ENCODE peak calls at places on chromosomes 2 and 18, in six cellular contexts. R, Z, C, F, T and V are unnamed samples.

GRCh38 chr18:2715990-2716389 is 60.5 kb downstream of the SMCHD1 start:
- DNase-seq in R (no peak), Z (no peak), C (no peak), F (no peak), T (no peak), V (no peak)

GRCh38 chr2:118443596-118443995 is 355.3 kb downstream of the INSIG2 start:
- DNase-seq in R (no peak), Z (no peak), C (no peak), F (peak), T (no peak), V (no peak)

GRCh38 chr2:33160217-33160616 is 213.5 kb downstream of the LTBP1 start:
- DNase-seq in R (no peak), Z (no peak), C (no peak), F (peak), T (no peak), V (no peak)

GRCh38 chr2:235098736-235099494 is 147.1 kb downstream of the SH3BP4 start:
- DNase-seq in R (no peak), Z (no peak), C (no peak), F (peak), T (no peak), V (no peak)

GRCh38 chr2:28488858-28489575 is 6.8 kb upstream of the PLB1 start:
- DNase-seq in R (no peak), Z (no peak), C (no peak), F (peak), T (no peak), V (no peak)

GRCh38 chr2:208278549-208278948 is 12.5 kb downstream of the PIKFYVE start:
- DNase-seq in R (no peak), Z (no peak), C (no peak), F (no peak), T (no peak), V (no peak)

GRCh38 chr2:232731470-232731869 is 34.3 kb downstream of the GIGYF2 start:
- DNase-seq in R (no peak), Z (no peak), C (no peak), F (peak), T (no peak), V (no peak)

GRCh38 chr2:20048488-20049443 is 2.7 kb downstream of the LAPTM4A start:
- DNase-seq in R (no peak), Z (no peak), C (no peak), F (no peak), T (no peak), V (no peak)

GRCh38 chr18:79942786-79943607 is 8.5 kb downstream of the SLC66A2 start:
- DNase-seq in R (no peak), Z (no peak), C (no peak), F (no peak), T (no peak), V (no peak)

GRCh38 chr18:68766433-68766832 is 31.4 kb upstream of the CCDC102B start:
- DNase-seq in R (no peak), Z (no peak), C (no peak), F (no peak), T (no peak), V (no peak)